ENCODE peak calls at places on chromosome 13, in five cellular contexts. K, Q, Y, P and X are unnamed samples.
A peak's percentile ranks its signal among the peaks of the same experiment; 100 is the strongest.

GRCh38 chr13:50387124-50387581 is 371.9 kb downstream of the KCNRG start:
- DNase-seq in K (peak; percentile 64), P (no peak), Y (peak; percentile 63), Q (peak; percentile 88), X (no peak)

GRCh38 chr13:35917942-35918645 is 213.1 kb downstream of the DCLK1 start:
- DNase-seq in K (no peak), Q (no peak), P (no peak), Y (no peak), X (peak; percentile 21)

GRCh38 chr13:33606692-33607091 is 211.3 kb upstream of the RFC3 start:
- DNase-seq in K (no peak), P (no peak), Y (no peak), Q (peak; percentile 86), X (no peak)

GRCh38 chr13:110869805-110870706 is 44.8 kb downstream of the ANKRD10 start:
- DNase-seq in K (peak; percentile 74), Y (no peak), P (peak; percentile 97), Q (peak; percentile 32), X (peak; percentile 99)

GRCh38 chr13:51825165-51825592 is 19.8 kb downstream of the TMEM272 start:
- DNase-seq in K (no peak), Q (no peak), Y (no peak), P (no peak), X (no peak)

GRCh38 chr13:94351292-94352000 is 128.0 kb downstream of the DCT start:
- DNase-seq in Q (no peak), Y (no peak), K (no peak), P (no peak), X (peak; percentile 68)

GRCh38 chr13:97342136-97342535 is 91.8 kb upstream of the RAP2A start:
- DNase-seq in Y (no peak), K (no peak), P (no peak), Q (no peak), X (no peak)

GRCh38 chr13:99008577-99008976 is 30.7 kb upstream of the DOCK9 start:
- DNase-seq in Y (no peak), Q (no peak), K (no peak), P (no peak), X (no peak)

GRCh38 chr13:63910406-63910957 is 2494.8 kb upstream of the PCDH20 start:
- DNase-seq in Y (no peak), K (no peak), P (no peak), Q (peak; percentile 40), X (peak; percentile 5)

GRCh38 chr13:31790992-31791391 is 51.7 kb downstream of the RXFP2 start:
- DNase-seq in P (no peak), K (no peak), Y (no peak), Q (no peak), X (no peak)

GRCh38 chr13:110652231-110652730 is 36.9 kb downstream of the NAXD start:
- DNase-seq in P (no peak), K (no peak), Y (no peak), Q (no peak), X (no peak)

GRCh38 chr13:106683179-106683578 is 115.2 kb upstream of the ARGLU1 start:
- DNase-seq in Q (no peak), K (no peak), P (no peak), Y (no peak), X (no peak)

GRCh38 chr13:102141625-102142472 is 260.0 kb downstream of the FGF14 start:
- DNase-seq in P (peak; percentile 8), Q (peak; percentile 31), K (no peak), Y (no peak), X (no peak)

GRCh38 chr13:44489751-44490150 is 86.4 kb downstream of the TSC22D1 start:
- DNase-seq in Y (no peak), Q (no peak), K (no peak), P (no peak), X (no peak)

GRCh38 chr13:95385808-95386207 is 84.6 kb upstream of the ABCC4 start:
- DNase-seq in Y (no peak), Q (no peak), K (no peak), P (no peak), X (no peak)

GRCh38 chr13:30448441-30448840 is 17.3 kb downstream of the HMGB1 start:
- DNase-seq in Q (no peak), K (no peak), P (no peak), Y (no peak), X (no peak)

GRCh38 chr13:53191091-53191490 is 162.5 kb downstream of the OLFM4 start:
- DNase-seq in P (no peak), Y (no peak), Q (no peak), K (no peak), X (no peak)

GRCh38 chr13:21458457-21458815 is 667 bp downstream of the ZDHHC20 start:
- DNase-seq in P (no peak), Q (peak; percentile 50), Y (peak; percentile 54), K (peak; percentile 46), X (no peak)

GRCh38 chr13:23715092-23715761 is 145.0 kb downstream of the TNFRSF19 start:
- DNase-seq in P (no peak), Q (no peak), Y (no peak), K (no peak), X (no peak)

GRCh38 chr13:61777902-61778301 is 362.3 kb upstream of the PCDH20 start:
- DNase-seq in Y (no peak), P (no peak), K (no peak), Q (no peak), X (peak; percentile 12)